ENCODE peak calls at places on chromosome 2, in seven cellular contexts. A, Y, O, N, I, S and V are unnamed samples.

GRCh38 chr2:138213079-138213478 is 248.8 kb downstream of the HNMT start:
- DNase-seq in I (no peak), Y (no peak), N (no peak), O (no peak), S (no peak), A (no peak), V (no peak)

GRCh38 chr2:3001595-3002184 is 375.9 kb downstream of the EIPR1 start:
- DNase-seq in O (peak; percentile 41), Y (no peak), S (no peak), N (no peak), A (no peak), I (no peak), V (no peak)

GRCh38 chr2:64205415-64205814 is 61.2 kb upstream of the PELI1 start:
- DNase-seq in Y (no peak), S (no peak), A (no peak), I (no peak), O (no peak), N (no peak), V (no peak)

GRCh38 chr2:160207271-160207670 is 7.2 kb upstream of the ITGB6 start:
- DNase-seq in O (no peak), I (peak; percentile 75), S (no peak), N (no peak), A (no peak), Y (no peak), V (no peak)

GRCh38 chr2:110784047-110784631 is 51.8 kb downstream of the ACOXL start:
- DNase-seq in A (no peak), I (no peak), Y (no peak), O (no peak), S (no peak), N (no peak), V (no peak)

GRCh38 chr2:98299506-98299905 is 46.8 kb upstream of the CNGA3 start:
- DNase-seq in O (no peak), Y (no peak), A (no peak), I (no peak), N (no peak), S (no peak), V (no peak)

GRCh38 chr2:235498556-235499305 is 4.9 kb downstream of the AGAP1 start:
- DNase-seq in A (no peak), N (no peak), O (no peak), I (no peak), S (no peak), Y (no peak), V (no peak)

GRCh38 chr2:102283996-102284395 is 27.4 kb upstream of the IL1RL1 start:
- DNase-seq in O (no peak), S (no peak), Y (no peak), A (no peak), I (no peak), N (no peak), V (no peak)

GRCh38 chr2:84991404-84992151 is 20.6 kb downstream of the KCMF1 start:
- DNase-seq in S (no peak), O (no peak), I (peak; percentile 37), N (no peak), Y (no peak), A (no peak), V (no peak)

GRCh38 chr2:190136259-190136658 is 73.7 kb upstream of the MSTN start:
- DNase-seq in A (no peak), I (peak; percentile 5), S (no peak), Y (no peak), N (no peak), O (no peak), V (no peak)

GRCh38 chr2:219612605-219613286 is 14.7 kb upstream of the SLC4A3 start:
- DNase-seq in N (no peak), O (no peak), I (no peak), A (no peak), S (no peak), Y (no peak), V (no peak)

GRCh38 chr2:60633615-60634014 is 80.2 kb upstream of the BCL11A start:
- DNase-seq in A (no peak), S (no peak), N (no peak), I (no peak), Y (no peak), O (no peak), V (no peak)

GRCh38 chr2:239009001-239009961 is 161.4 kb downstream of the TWIST2 start:
- DNase-seq in Y (no peak), O (no peak), N (no peak), I (no peak), A (no peak), S (peak; percentile 51), V (no peak)

GRCh38 chr2:174024524-174025270 is 59.5 kb upstream of the SP3 start:
- DNase-seq in Y (no peak), O (no peak), S (peak; percentile 91), N (no peak), I (no peak), A (no peak), V (no peak)

GRCh38 chr2:143397886-143398614 is 268.8 kb downstream of the ARHGAP15 start:
- DNase-seq in S (no peak), N (no peak), I (no peak), A (no peak), Y (no peak), O (no peak), V (no peak)

GRCh38 chr2:145199052-145199451 is 679.1 kb upstream of the ZEB2 start:
- DNase-seq in N (no peak), A (no peak), S (no peak), Y (no peak), I (peak; percentile 51), O (no peak), V (no peak)

GRCh38 chr2:51710222-51710621 is 678.3 kb upstream of the NRXN1 start:
- DNase-seq in I (no peak), N (no peak), S (no peak), Y (no peak), A (no peak), O (peak; percentile 6), V (peak; percentile 45)

GRCh38 chr2:96250188-96250587 is 15.6 kb downstream of the TMEM127 start:
- DNase-seq in I (no peak), O (no peak), Y (no peak), A (no peak), S (no peak), N (no peak), V (no peak)

GRCh38 chr2:102098756-102099155 is 43.8 kb upstream of the IL1R1 start:
- DNase-seq in Y (no peak), I (no peak), N (no peak), S (no peak), A (no peak), O (no peak), V (no peak)

GRCh38 chr2:88739985-88740600 is 48.6 kb downstream of the RPIA start:
- DNase-seq in Y (no peak), I (peak; percentile 60), N (peak; percentile 50), A (peak; percentile 73), S (peak; percentile 80), O (peak; percentile 77), V (peak; percentile 81)

GRCh38 chr2:233445152-233445830 is 91.0 kb downstream of the DGKD start:
- DNase-seq in Y (no peak), I (no peak), N (no peak), S (peak; percentile 41), A (no peak), O (no peak), V (no peak)

GRCh38 chr2:176652300-176653182 is 383.3 kb downstream of the MTX2 start:
- DNase-seq in O (peak; percentile 49), N (no peak), A (no peak), Y (peak; percentile 55), S (no peak), I (peak; percentile 41), V (peak; percentile 43)

GRCh38 chr2:54858021-54858681 is 134.7 kb downstream of the EML6 start:
- DNase-seq in S (no peak), A (no peak), I (no peak), O (no peak), Y (no peak), N (no peak), V (no peak)

GRCh38 chr2:99806758-99807157 is 316.9 kb upstream of the REV1 start:
- DNase-seq in Y (no peak), S (no peak), I (peak; percentile 79), A (no peak), O (no peak), N (no peak), V (no peak)

GRCh38 chr2:174633621-174633927 is 36.0 kb upstream of the WIPF1 start:
- DNase-seq in O (no peak), A (no peak), N (no peak), S (no peak), I (peak; percentile 44), Y (no peak), V (no peak)

GRCh38 chr2:144541411-144541810 is 21.5 kb upstream of the ZEB2 start:
- DNase-seq in A (no peak), S (no peak), O (no peak), I (no peak), Y (no peak), N (no peak), V (no peak)

GRCh38 chr2:240197439-240198139 is 57.1 kb upstream of the OTOS start:
- DNase-seq in O (no peak), S (no peak), Y (no peak), N (no peak), I (no peak), A (no peak), V (no peak)

GRCh38 chr2:216001201-216001600 is 12.2 kb downstream of the MREG start:
- DNase-seq in I (no peak), Y (no peak), A (no peak), O (no peak), N (no peak), S (no peak), V (no peak)

GRCh38 chr2:112622528-112622849 is 23.2 kb upstream of the SLC20A1 start:
- DNase-seq in S (no peak), Y (no peak), I (no peak), N (no peak), A (no peak), O (no peak), V (no peak)

GRCh38 chr2:49516427-49516826 is 362.1 kb upstream of the FSHR start:
- DNase-seq in I (no peak), Y (no peak), O (no peak), N (no peak), S (no peak), A (no peak), V (no peak)

GRCh38 chr2:234533631-234534030 is 36.8 kb upstream of the ARL4C start:
- DNase-seq in N (no peak), A (no peak), Y (peak; percentile 35), I (no peak), S (no peak), O (no peak), V (no peak)

GRCh38 chr2:221629478-221629877 is 57.4 kb upstream of the EPHA4 start:
- DNase-seq in A (no peak), N (no peak), O (no peak), I (peak; percentile 12), Y (no peak), S (no peak), V (no peak)

GRCh38 chr2:215606219-215606618 is 170.4 kb upstream of the FN1 start:
- DNase-seq in N (no peak), O (no peak), S (no peak), Y (no peak), I (peak; percentile 25), A (no peak), V (no peak)

GRCh38 chr2:220959391-220959802 is 612.7 kb downstream of the EPHA4 start:
- DNase-seq in S (no peak), A (no peak), I (no peak), N (no peak), O (no peak), Y (no peak), V (no peak)

GRCh38 chr2:219871396-219871795 is 244.0 kb downstream of the SLC4A3 start:
- DNase-seq in Y (no peak), N (no peak), I (no peak), O (no peak), A (no peak), S (no peak), V (no peak)

GRCh38 chr2:28528206-28528605 is 32.3 kb downstream of the PLB1 start:
- DNase-seq in I (no peak), O (no peak), A (no peak), S (no peak), Y (no peak), N (no peak), V (no peak)

GRCh38 chr2:232236200-232236599 is 142.4 kb upstream of the ALPP start:
- DNase-seq in N (no peak), O (no peak), I (no peak), S (no peak), A (no peak), Y (no peak), V (no peak)

GRCh38 chr2:11314482-11314881 is 30.0 kb downstream of the ROCK2 start:
- DNase-seq in O (no peak), A (no peak), N (no peak), Y (no peak), I (no peak), S (no peak), V (no peak)